ENCODE peak calls at places on chromosome 11, in eight cellular contexts. One of them, this sample, is unnamed.

GRCh38 chr11:61978703-61979661 is 11.5 kb upstream of the FTH1 start:
- DNase-seq in type B pancreatic cell: no peak
- DNase-seq in HCT116: no peak
- DNase-seq in OCI-LY7: no peak
- DNase-seq in HFFc6: no peak
- DNase-seq in glutamatergic neuron: no peak
- DNase-seq in DND-41: no peak
- DNase-seq in fibroblast of lung: peak; percentile 46
- DNase-seq in this sample: peak; percentile 73

GRCh38 chr11:37474889-37475288 is 876.9 kb upstream of the RAG2 start:
- DNase-seq in type B pancreatic cell: no peak
- DNase-seq in HCT116: no peak
- DNase-seq in OCI-LY7: no peak
- DNase-seq in HFFc6: no peak
- DNase-seq in glutamatergic neuron: no peak
- DNase-seq in DND-41: no peak
- DNase-seq in fibroblast of lung: no peak
- DNase-seq in this sample: no peak

GRCh38 chr11:110294509-110294908 is 1.9 kb downstream of the RDX start:
- DNase-seq in type B pancreatic cell: no peak
- DNase-seq in HCT116: no peak
- DNase-seq in OCI-LY7: no peak
- DNase-seq in HFFc6: no peak
- DNase-seq in glutamatergic neuron: no peak
- DNase-seq in DND-41: no peak
- DNase-seq in fibroblast of lung: no peak
- DNase-seq in this sample: no peak

GRCh38 chr11:12457030-12457600 is 79.7 kb downstream of the PARVA start:
- DNase-seq in type B pancreatic cell: no peak
- DNase-seq in HCT116: no peak
- DNase-seq in OCI-LY7: no peak
- DNase-seq in HFFc6: peak; percentile 77
- DNase-seq in glutamatergic neuron: no peak
- DNase-seq in DND-41: no peak
- DNase-seq in fibroblast of lung: peak; percentile 73
- DNase-seq in this sample: no peak

GRCh38 chr11:34480339-34480738 is 33.3 kb downstream of the ELF5 start:
- DNase-seq in type B pancreatic cell: no peak
- DNase-seq in HCT116: no peak
- DNase-seq in OCI-LY7: no peak
- DNase-seq in HFFc6: no peak
- DNase-seq in glutamatergic neuron: no peak
- DNase-seq in DND-41: no peak
- DNase-seq in fibroblast of lung: peak; percentile 74
- DNase-seq in this sample: peak; percentile 53

GRCh38 chr11:130611791-130612251 is 163.4 kb downstream of the ADAMTS15 start:
- DNase-seq in type B pancreatic cell: peak; percentile 22
- DNase-seq in HCT116: no peak
- DNase-seq in OCI-LY7: no peak
- DNase-seq in HFFc6: no peak
- DNase-seq in glutamatergic neuron: no peak
- DNase-seq in DND-41: no peak
- DNase-seq in fibroblast of lung: peak; percentile 87
- DNase-seq in this sample: peak; percentile 52

GRCh38 chr11:14687456-14687855 is 43.9 kb downstream of the PDE3B start:
- DNase-seq in type B pancreatic cell: no peak
- DNase-seq in HCT116: no peak
- DNase-seq in OCI-LY7: no peak
- DNase-seq in HFFc6: no peak
- DNase-seq in glutamatergic neuron: no peak
- DNase-seq in DND-41: no peak
- DNase-seq in fibroblast of lung: no peak
- DNase-seq in this sample: no peak

GRCh38 chr11:107202189-107202588 is 183.9 kb upstream of the GUCY1A2 start:
- DNase-seq in type B pancreatic cell: no peak
- DNase-seq in HCT116: no peak
- DNase-seq in OCI-LY7: no peak
- DNase-seq in HFFc6: no peak
- DNase-seq in glutamatergic neuron: no peak
- DNase-seq in DND-41: no peak
- DNase-seq in fibroblast of lung: no peak
- DNase-seq in this sample: no peak

GRCh38 chr11:120746836-120747609 is 235.5 kb downstream of the GRIK4 start:
- DNase-seq in type B pancreatic cell: no peak
- DNase-seq in HCT116: no peak
- DNase-seq in OCI-LY7: no peak
- DNase-seq in HFFc6: no peak
- DNase-seq in glutamatergic neuron: no peak
- DNase-seq in DND-41: no peak
- DNase-seq in fibroblast of lung: no peak
- DNase-seq in this sample: peak; percentile 4

GRCh38 chr11:86869966-86870570 is 69.7 kb downstream of the PRSS23 start:
- DNase-seq in type B pancreatic cell: no peak
- DNase-seq in HCT116: peak; percentile 41
- DNase-seq in OCI-LY7: peak; percentile 53
- DNase-seq in HFFc6: peak; percentile 43
- DNase-seq in glutamatergic neuron: peak; percentile 67
- DNase-seq in DND-41: peak; percentile 34
- DNase-seq in fibroblast of lung: peak; percentile 47
- DNase-seq in this sample: peak; percentile 58

GRCh38 chr11:118338637-118339061 is 3.9 kb downstream of the CD3D start:
- DNase-seq in type B pancreatic cell: no peak
- DNase-seq in HCT116: no peak
- DNase-seq in OCI-LY7: peak; percentile 82
- DNase-seq in HFFc6: no peak
- DNase-seq in glutamatergic neuron: no peak
- DNase-seq in DND-41: peak; percentile 89
- DNase-seq in fibroblast of lung: no peak
- DNase-seq in this sample: no peak

GRCh38 chr11:8766043-8766992 is 83.7 kb downstream of the RPL27A start:
- DNase-seq in type B pancreatic cell: no peak
- DNase-seq in HCT116: no peak
- DNase-seq in OCI-LY7: no peak
- DNase-seq in HFFc6: peak; percentile 84
- DNase-seq in glutamatergic neuron: no peak
- DNase-seq in DND-41: no peak
- DNase-seq in fibroblast of lung: peak; percentile 92
- DNase-seq in this sample: no peak

GRCh38 chr11:19244621-19245020 is 3.9 kb upstream of the E2F8 start:
- DNase-seq in type B pancreatic cell: no peak
- DNase-seq in HCT116: no peak
- DNase-seq in OCI-LY7: no peak
- DNase-seq in HFFc6: no peak
- DNase-seq in glutamatergic neuron: no peak
- DNase-seq in DND-41: no peak
- DNase-seq in fibroblast of lung: no peak
- DNase-seq in this sample: peak; percentile 54

GRCh38 chr11:45168366-45169130 is 22.1 kb downstream of the PRDM11 start:
- DNase-seq in type B pancreatic cell: no peak
- DNase-seq in HCT116: no peak
- DNase-seq in OCI-LY7: no peak
- DNase-seq in HFFc6: no peak
- DNase-seq in glutamatergic neuron: no peak
- DNase-seq in DND-41: no peak
- DNase-seq in fibroblast of lung: no peak
- DNase-seq in this sample: no peak

GRCh38 chr11:18720811-18721575 is 5.0 kb downstream of the IGSF22 start:
- DNase-seq in type B pancreatic cell: peak; percentile 86
- DNase-seq in HCT116: peak; percentile 28
- DNase-seq in OCI-LY7: no peak
- DNase-seq in HFFc6: peak; percentile 31
- DNase-seq in glutamatergic neuron: peak; percentile 92
- DNase-seq in DND-41: no peak
- DNase-seq in fibroblast of lung: peak; percentile 64
- DNase-seq in this sample: peak; percentile 34

GRCh38 chr11:9815486-9816136 is 151.7 kb downstream of the SWAP70 start:
- DNase-seq in type B pancreatic cell: no peak
- DNase-seq in HCT116: no peak
- DNase-seq in OCI-LY7: no peak
- DNase-seq in HFFc6: peak; percentile 72
- DNase-seq in glutamatergic neuron: no peak
- DNase-seq in DND-41: no peak
- DNase-seq in fibroblast of lung: peak; percentile 88
- DNase-seq in this sample: peak; percentile 40

GRCh38 chr11:105577645-105578044 is 32.2 kb upstream of the GRIA4 start:
- DNase-seq in type B pancreatic cell: no peak
- DNase-seq in HCT116: no peak
- DNase-seq in OCI-LY7: no peak
- DNase-seq in HFFc6: no peak
- DNase-seq in glutamatergic neuron: no peak
- DNase-seq in DND-41: no peak
- DNase-seq in fibroblast of lung: peak; percentile 2
- DNase-seq in this sample: peak; percentile 90

GRCh38 chr11:94151903-94152677 is 23.4 kb downstream of the PANX1 start:
- DNase-seq in type B pancreatic cell: no peak
- DNase-seq in HCT116: peak; percentile 73
- DNase-seq in OCI-LY7: no peak
- DNase-seq in HFFc6: peak; percentile 91
- DNase-seq in glutamatergic neuron: no peak
- DNase-seq in DND-41: no peak
- DNase-seq in fibroblast of lung: peak; percentile 89
- DNase-seq in this sample: peak; percentile 96

GRCh38 chr11:63551889-63552266 is 11.3 kb downstream of the PLAAT2 start:
- DNase-seq in type B pancreatic cell: peak; percentile 63
- DNase-seq in HCT116: no peak
- DNase-seq in OCI-LY7: no peak
- DNase-seq in HFFc6: no peak
- DNase-seq in glutamatergic neuron: no peak
- DNase-seq in DND-41: peak; percentile 34
- DNase-seq in fibroblast of lung: no peak
- DNase-seq in this sample: no peak

GRCh38 chr11:46049325-46049860 is 71.9 kb downstream of the PHF21A start:
- DNase-seq in type B pancreatic cell: no peak
- DNase-seq in HCT116: no peak
- DNase-seq in OCI-LY7: no peak
- DNase-seq in HFFc6: no peak
- DNase-seq in glutamatergic neuron: peak; percentile 18
- DNase-seq in DND-41: no peak
- DNase-seq in fibroblast of lung: no peak
- DNase-seq in this sample: no peak

GRCh38 chr11:18243783-18244362 is 4.6 kb downstream of the SAA2 start:
- DNase-seq in type B pancreatic cell: no peak
- DNase-seq in HCT116: peak; percentile 63
- DNase-seq in OCI-LY7: peak; percentile 81
- DNase-seq in HFFc6: peak; percentile 67
- DNase-seq in glutamatergic neuron: peak; percentile 52
- DNase-seq in DND-41: peak; percentile 68
- DNase-seq in fibroblast of lung: peak; percentile 56
- DNase-seq in this sample: peak; percentile 73

GRCh38 chr11:116911981-116912734 is 74.7 kb upstream of the APOA1 start:
- DNase-seq in type B pancreatic cell: no peak
- DNase-seq in HCT116: no peak
- DNase-seq in OCI-LY7: no peak
- DNase-seq in HFFc6: no peak
- DNase-seq in glutamatergic neuron: no peak
- DNase-seq in DND-41: no peak
- DNase-seq in fibroblast of lung: no peak
- DNase-seq in this sample: no peak

GRCh38 chr11:115552773-115553438 is 48.7 kb upstream of the CADM1 start:
- DNase-seq in type B pancreatic cell: no peak
- DNase-seq in HCT116: no peak
- DNase-seq in OCI-LY7: no peak
- DNase-seq in HFFc6: no peak
- DNase-seq in glutamatergic neuron: no peak
- DNase-seq in DND-41: no peak
- DNase-seq in fibroblast of lung: no peak
- DNase-seq in this sample: no peak
- TF ChIP-seq CTCF in type B pancreatic cell: no peak
- TF ChIP-seq CTCF in HCT116: no peak
- TF ChIP-seq CTCF in OCI-LY7: no peak
- TF ChIP-seq CTCF in HFFc6: no peak
- TF ChIP-seq CTCF in glutamatergic neuron: no peak
- TF ChIP-seq CTCF in DND-41: no peak
- TF ChIP-seq CTCF in fibroblast of lung: no peak
- TF ChIP-seq CTCF in this sample: no peak

GRCh38 chr11:11407738-11408084 is 54.7 kb upstream of the CSNK2A3 start:
- DNase-seq in type B pancreatic cell: no peak
- DNase-seq in HCT116: no peak
- DNase-seq in OCI-LY7: no peak
- DNase-seq in HFFc6: no peak
- DNase-seq in glutamatergic neuron: peak; percentile 41
- DNase-seq in DND-41: no peak
- DNase-seq in fibroblast of lung: no peak
- DNase-seq in this sample: no peak
- TF ChIP-seq CTCF in type B pancreatic cell: no peak
- TF ChIP-seq CTCF in HCT116: no peak
- TF ChIP-seq CTCF in OCI-LY7: no peak
- TF ChIP-seq CTCF in HFFc6: no peak
- TF ChIP-seq CTCF in glutamatergic neuron: no peak
- TF ChIP-seq CTCF in DND-41: no peak
- TF ChIP-seq CTCF in fibroblast of lung: no peak
- TF ChIP-seq CTCF in this sample: no peak

GRCh38 chr11:75425422-75425821 is 7.6 kb downstream of the KLHL35 start:
- DNase-seq in type B pancreatic cell: no peak
- DNase-seq in HCT116: no peak
- DNase-seq in OCI-LY7: peak; percentile 13
- DNase-seq in HFFc6: no peak
- DNase-seq in glutamatergic neuron: no peak
- DNase-seq in DND-41: no peak
- DNase-seq in fibroblast of lung: no peak
- DNase-seq in this sample: peak; percentile 46
- TF ChIP-seq CTCF in type B pancreatic cell: peak; percentile 26
- TF ChIP-seq CTCF in HCT116: peak; percentile 61
- TF ChIP-seq CTCF in OCI-LY7: peak; percentile 63
- TF ChIP-seq CTCF in HFFc6: peak; percentile 56
- TF ChIP-seq CTCF in glutamatergic neuron: no peak
- TF ChIP-seq CTCF in DND-41: peak; percentile 40
- TF ChIP-seq CTCF in fibroblast of lung: peak; percentile 9
- TF ChIP-seq CTCF in this sample: peak; percentile 69

GRCh38 chr11:134253189-134253993 is at the start of the genes ACAD8 and THYN1:
- DNase-seq in type B pancreatic cell: peak; percentile 96
- DNase-seq in HCT116: peak; percentile 90
- DNase-seq in OCI-LY7: peak; percentile 98
- DNase-seq in HFFc6: peak; percentile 92
- DNase-seq in glutamatergic neuron: peak; percentile 99
- DNase-seq in DND-41: peak; percentile 98
- DNase-seq in fibroblast of lung: peak; percentile 94
- DNase-seq in this sample: peak; percentile 98
- TF ChIP-seq CTCF in type B pancreatic cell: peak; percentile 39
- TF ChIP-seq CTCF in HCT116: no peak
- TF ChIP-seq CTCF in OCI-LY7: peak; percentile 32
- TF ChIP-seq CTCF in HFFc6: peak; percentile 67
- TF ChIP-seq CTCF in glutamatergic neuron: peak; percentile 12
- TF ChIP-seq CTCF in DND-41: peak; percentile 32
- TF ChIP-seq CTCF in fibroblast of lung: peak; percentile 28
- TF ChIP-seq CTCF in this sample: no peak

GRCh38 chr11:59898046-59898445 is 19.5 kb downstream of the OOSP3 start:
- DNase-seq in type B pancreatic cell: no peak
- DNase-seq in HCT116: no peak
- DNase-seq in OCI-LY7: no peak
- DNase-seq in HFFc6: no peak
- DNase-seq in glutamatergic neuron: no peak
- DNase-seq in DND-41: no peak
- DNase-seq in fibroblast of lung: no peak
- DNase-seq in this sample: no peak
- TF ChIP-seq CTCF in type B pancreatic cell: no peak
- TF ChIP-seq CTCF in HCT116: no peak
- TF ChIP-seq CTCF in OCI-LY7: no peak
- TF ChIP-seq CTCF in HFFc6: no peak
- TF ChIP-seq CTCF in glutamatergic neuron: no peak
- TF ChIP-seq CTCF in DND-41: no peak
- TF ChIP-seq CTCF in fibroblast of lung: no peak
- TF ChIP-seq CTCF in this sample: no peak